ENCODE peak calls at places on chromosomes 5 and 9, in eight cellular contexts. S is cardiac fibroblast, P is heart right ventricle, I is fibroblast of mammary gland, L is hepatocyte, Z is astrocyte of the spinal cord, T is stomach, J is left ventricle myocardium inferior. V is an unnamed sample.

GRCh38 chr9:13364271-13364670 is 84.8 kb upstream of the MPDZ start:
- DNase-seq in S (no peak), P (no peak), I (peak; percentile 26), L (no peak), Z (peak; percentile 33), T (no peak), J (no peak), V (no peak)

GRCh38 chr5:177129206-177129605 is 4.4 kb upstream of the NSD1 start:
- DNase-seq in S (no peak), P (no peak), I (no peak), L (no peak), Z (no peak), T (no peak), J (no peak), V (no peak)

GRCh38 chr9:127858041-127858512 is 3.6 kb upstream of the ENG start:
- DNase-seq in S (peak; percentile 57), P (peak; percentile 75), I (no peak), L (no peak), Z (no peak), T (no peak), J (peak; percentile 83), V (no peak)

GRCh38 chr9:110623462-110624025 is 44.0 kb upstream of the SVEP1 start:
- DNase-seq in S (peak; percentile 81), P (peak; percentile 51), I (peak; percentile 72), L (peak; percentile 75), Z (peak; percentile 75), T (peak; percentile 35), J (no peak), V (peak; percentile 72)

GRCh38 chr5:53733853-53734252 is 173.4 kb downstream of the NDUFS4 start:
- DNase-seq in S (no peak), P (no peak), I (no peak), L (peak; percentile 13), Z (no peak), T (no peak), J (no peak), V (peak; percentile 31)

GRCh38 chr5:115847290-115847689 is 5.6 kb downstream of the AP3S1 start:
- DNase-seq in S (no peak), P (no peak), I (no peak), L (no peak), Z (no peak), T (no peak), J (no peak), V (peak; percentile 91)

GRCh38 chr9:19701991-19702390 is 86.8 kb downstream of the SLC24A2 start:
- DNase-seq in S (no peak), P (no peak), I (no peak), L (no peak), Z (no peak), T (no peak), J (no peak), V (no peak)

GRCh38 chr5:89399553-89399952 is 516.6 kb upstream of the MEF2C start:
- DNase-seq in S (peak; percentile 62), P (no peak), I (peak; percentile 65), L (no peak), Z (no peak), T (no peak), J (no peak), V (peak; percentile 52)

GRCh38 chr5:5419291-5420210 is 2.9 kb upstream of the ICE1 start:
- DNase-seq in S (peak; percentile 80), P (no peak), I (peak; percentile 96), L (peak; percentile 59), Z (peak; percentile 74), T (no peak), J (no peak), V (peak; percentile 64)

GRCh38 chr9:89463986-89464901 is 33.7 kb downstream of the SEMA4D start:
- DNase-seq in S (no peak), P (no peak), I (no peak), L (no peak), Z (no peak), T (peak; percentile 47), J (no peak), V (no peak)

GRCh38 chr5:133709074-133709676 is 96.8 kb upstream of the FSTL4 start:
- DNase-seq in S (no peak), P (no peak), I (peak; percentile 20), L (peak; percentile 26), Z (peak; percentile 4), T (no peak), J (no peak), V (no peak)

DNA sequence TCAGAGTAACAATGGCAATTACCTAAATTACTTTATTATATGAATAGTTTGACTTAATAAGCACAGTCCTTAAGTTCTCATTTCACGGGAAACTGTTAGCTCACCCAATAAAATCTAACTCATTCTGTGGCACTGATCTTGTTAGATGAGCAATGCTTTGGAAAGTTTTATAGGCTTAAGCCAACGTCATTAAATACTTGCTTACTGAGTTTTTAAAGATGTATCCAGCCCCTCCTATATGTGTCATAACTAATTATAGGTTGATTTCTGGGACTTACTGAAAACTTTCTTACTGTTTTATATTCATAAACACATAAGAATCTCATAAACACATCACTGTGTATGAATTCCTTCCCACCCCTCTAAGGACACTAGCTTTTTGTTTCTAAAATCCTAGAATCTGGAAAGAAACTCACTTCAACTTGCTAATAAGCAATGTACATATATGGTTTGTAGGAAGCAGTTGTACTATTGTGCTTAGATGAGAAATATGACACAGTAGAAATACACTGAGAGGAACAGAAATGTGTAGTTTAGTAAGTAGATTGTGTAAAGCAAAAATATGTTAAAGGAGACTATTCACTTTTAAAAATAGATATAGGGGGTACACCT is 14.1 kb upstream of the MARCOL start:
- DNase-seq in S (no peak), P (no peak), I (peak; percentile 20), L (no peak), Z (no peak), T (no peak), J (no peak), V (peak; percentile 63)
- H3K4me3 ChIP-seq in S (no peak overlapping the region), P (no peak overlapping the region), I (no peak overlapping the region), L (no peak overlapping the region), Z (no peak overlapping the region), T (no peak overlapping the region), J (no peak overlapping the region), V (no peak overlapping the region)

DNA sequence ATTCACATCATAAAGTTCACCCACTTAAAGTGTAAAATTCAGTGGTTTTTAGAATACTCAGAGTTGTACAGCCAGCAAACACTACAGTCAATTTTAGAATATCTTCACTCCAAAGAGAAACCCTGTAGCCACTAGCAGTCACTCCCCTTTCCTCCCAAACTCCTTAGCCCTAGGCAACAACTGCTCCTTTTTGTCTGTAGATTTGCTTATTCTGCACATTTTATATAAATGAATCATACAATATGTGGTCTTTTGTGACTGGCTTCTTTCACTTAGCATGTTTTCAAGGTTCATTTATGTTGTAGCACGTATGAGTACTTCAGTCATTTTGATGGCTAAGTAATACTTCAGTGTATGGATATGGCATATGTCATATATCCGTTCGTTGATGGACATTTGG is 38.7 kb downstream of the TGFBR1 start:
- DNase-seq in S (peak; percentile 24), P (no peak), I (no peak), L (no peak), Z (no peak), T (no peak), J (no peak), V (no peak)
- TF ChIP-seq CTCF in S (no peak), P (no peak), I (no peak), L (no peak), Z (no peak), T (no peak), J (no peak), V (no peak)

GRCh38 chr9:14686168-14686567 is 7.1 kb downstream of the ZDHHC21 start:
- DNase-seq in S (no peak), P (no peak), I (no peak), L (no peak), Z (no peak), T (no peak), J (no peak), V (no peak)

GRCh38 chr9:14692536-14692917 is 705 bp downstream of the ZDHHC21 start:
- DNase-seq in S (no peak), P (no peak), I (no peak), L (no peak), Z (no peak), T (no peak), J (no peak), V (no peak)

GRCh38 chr9:14687042-14687719 is 6.1 kb downstream of the ZDHHC21 start:
- DNase-seq in S (peak; percentile 92), P (no peak), I (peak; percentile 95), L (no peak), Z (peak; percentile 94), T (no peak), J (no peak), V (peak; percentile 55)

GRCh38 chr9:14692918-14693861 is at the start of gene ZDHHC21:
- DNase-seq in S (peak; percentile 43), P (peak; percentile 75), I (peak; percentile 33), L (peak; percentile 77), Z (peak; percentile 51), T (peak; percentile 78), J (peak; percentile 78), V (peak; percentile 65)

DNA sequence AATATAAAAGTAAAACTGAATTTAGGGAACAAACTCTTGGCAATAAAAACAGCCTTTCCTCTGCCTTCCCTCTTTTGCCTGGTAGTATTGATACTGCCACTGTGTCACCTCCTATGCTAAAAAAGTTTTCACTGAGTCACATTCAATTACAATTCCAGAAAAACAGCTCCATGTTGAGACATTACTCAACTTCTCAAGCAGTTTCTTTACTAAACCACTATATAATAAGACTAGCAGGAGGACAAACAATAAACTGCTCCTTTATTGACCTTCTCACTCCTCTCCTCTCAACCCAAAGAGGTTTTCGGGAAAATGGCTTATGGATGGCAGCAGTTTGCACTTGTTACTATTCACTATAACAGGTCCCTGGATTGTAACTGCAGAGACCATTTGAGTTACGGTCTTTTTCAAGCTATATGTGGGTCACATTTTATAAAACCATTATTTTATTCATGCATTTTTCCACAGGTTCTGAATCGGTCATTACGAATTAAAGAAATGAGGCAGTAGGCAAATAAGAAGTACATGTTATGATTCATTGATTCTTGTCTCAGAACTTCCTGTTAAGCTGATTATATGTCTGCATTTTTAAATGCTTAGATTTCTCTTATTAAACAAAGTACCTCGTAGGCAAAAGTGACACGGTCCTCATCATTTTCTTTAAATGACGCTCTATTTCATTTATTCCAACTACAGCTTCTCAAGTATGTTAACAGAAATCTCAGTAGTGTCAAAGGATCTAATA is 2.1 kb downstream of the ZDHHC21 start:
- DNase-seq in S (no peak), P (no peak), I (no peak), L (no peak), Z (no peak), T (no peak), J (no peak), V (peak; percentile 54)
- H3K4me3 ChIP-seq in S (no peak overlapping the region), P (no peak overlapping the region), I (no peak overlapping the region), L (no peak overlapping the region), Z (no peak overlapping the region), T (no peak overlapping the region), J (no peak overlapping the region), V (peak overlapping the region; percentile 5)

DNA sequence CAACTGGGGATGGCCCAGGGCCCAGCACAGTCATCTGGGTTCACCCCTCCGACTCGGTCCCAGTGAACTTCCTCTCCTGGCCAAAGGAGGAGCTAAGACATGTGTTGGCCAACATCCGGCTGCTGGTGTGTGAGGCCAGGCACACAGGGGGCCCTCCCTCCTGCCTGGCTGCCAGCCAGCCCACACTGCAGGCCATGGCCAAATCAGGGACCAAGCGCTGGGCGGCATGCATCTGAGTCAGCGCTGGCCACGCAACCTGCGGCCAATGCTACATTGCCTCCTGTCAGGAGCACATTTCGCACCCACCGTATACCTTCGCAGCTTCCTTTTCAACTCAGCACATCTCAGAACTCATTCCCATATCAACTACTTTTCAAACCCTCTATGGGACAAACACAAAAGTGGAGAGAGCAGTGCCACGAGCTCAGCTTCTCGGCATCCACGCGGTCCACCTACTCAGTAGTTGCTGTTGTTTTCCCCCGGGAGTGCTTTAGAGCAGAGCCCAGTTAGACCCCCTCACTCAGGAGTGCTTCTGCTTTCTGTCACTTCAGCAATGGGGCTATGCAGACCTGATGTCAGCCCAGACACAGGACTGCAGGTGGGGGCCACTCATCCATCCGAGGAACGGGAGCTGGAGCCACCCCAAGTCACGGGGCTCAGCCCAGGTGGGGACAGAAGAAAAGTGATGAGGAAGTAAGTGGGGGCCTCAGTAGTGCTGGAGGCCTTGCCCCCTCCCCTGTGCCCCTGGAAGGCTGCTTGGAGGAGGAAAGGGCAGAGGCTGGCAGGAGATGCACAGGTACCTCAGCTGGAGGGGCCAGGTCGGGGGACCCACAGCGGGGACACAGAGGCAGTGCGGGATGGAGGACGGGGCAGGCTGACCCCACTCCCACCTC is 13.9 kb downstream of the NINJ1 start:
- DNase-seq in S (peak; percentile 97), P (peak; percentile 89), I (peak; percentile 94), L (peak; percentile 85), Z (peak; percentile 95), T (peak; percentile 96), J (peak; percentile 93), V (peak; percentile 90)
- TF ChIP-seq CTCF in S (peak; percentile 65), P (peak; percentile 38), I (peak; percentile 38), L (no peak), Z (peak; percentile 56), T (peak; percentile 69), J (peak; percentile 64), V (peak; percentile 43)

V was measured in epithelial cell of esophagus.